ENCODE peak calls at places on chromosomes 2 and 18, in ten cellular contexts. One of them, this sample, is unnamed.

GRCh38 chr2:122261923-122262322 is 506.5 kb downstream of the TSN start:
- DNase-seq in fibroblast of mammary gland: peak
- DNase-seq in right atrium auricular region: no peak
- DNase-seq in transverse colon: no peak
- DNase-seq in heart left ventricle: no peak
- DNase-seq in thoracic aorta: no peak
- DNase-seq in stomach: no peak
- DNase-seq in lower leg skin: no peak
- DNase-seq in neuronal stem cell: no peak
- DNase-seq in left ventricle myocardium inferior: no peak
- DNase-seq in this sample: no peak

GRCh38 chr2:137644689-137645088 is 319.6 kb upstream of the HNMT start:
- DNase-seq in fibroblast of mammary gland: no peak
- DNase-seq in right atrium auricular region: no peak
- DNase-seq in transverse colon: no peak
- DNase-seq in heart left ventricle: no peak
- DNase-seq in thoracic aorta: no peak
- DNase-seq in stomach: no peak
- DNase-seq in lower leg skin: no peak
- DNase-seq in neuronal stem cell: no peak
- DNase-seq in left ventricle myocardium inferior: no peak
- DNase-seq in this sample: no peak

GRCh38 chr2:108589786-108590185 is 55.5 kb downstream of the LIMS1 start:
- DNase-seq in fibroblast of mammary gland: no peak
- DNase-seq in right atrium auricular region: no peak
- DNase-seq in transverse colon: no peak
- DNase-seq in heart left ventricle: no peak
- DNase-seq in thoracic aorta: no peak
- DNase-seq in stomach: no peak
- DNase-seq in lower leg skin: no peak
- DNase-seq in neuronal stem cell: no peak
- DNase-seq in left ventricle myocardium inferior: no peak
- DNase-seq in this sample: no peak

GRCh38 chr2:165675551-165675968 is 118.5 kb downstream of the GALNT3 start:
- DNase-seq in fibroblast of mammary gland: no peak
- DNase-seq in right atrium auricular region: no peak
- DNase-seq in transverse colon: no peak
- DNase-seq in heart left ventricle: no peak
- DNase-seq in thoracic aorta: no peak
- DNase-seq in stomach: no peak
- DNase-seq in lower leg skin: no peak
- DNase-seq in neuronal stem cell: no peak
- DNase-seq in left ventricle myocardium inferior: no peak
- DNase-seq in this sample: no peak

GRCh38 chr18:74063023-74063422 is 84.6 kb downstream of the FBXO15 start:
- DNase-seq in fibroblast of mammary gland: no peak
- DNase-seq in right atrium auricular region: no peak
- DNase-seq in transverse colon: no peak
- DNase-seq in heart left ventricle: no peak
- DNase-seq in thoracic aorta: no peak
- DNase-seq in stomach: no peak
- DNase-seq in lower leg skin: no peak
- DNase-seq in neuronal stem cell: no peak
- DNase-seq in left ventricle myocardium inferior: no peak
- DNase-seq in this sample: peak

GRCh38 chr2:233015048-233015645 is 2.1 kb upstream of the NGEF start:
- DNase-seq in fibroblast of mammary gland: no peak
- DNase-seq in right atrium auricular region: no peak
- DNase-seq in transverse colon: no peak
- DNase-seq in heart left ventricle: no peak
- DNase-seq in thoracic aorta: no peak
- DNase-seq in stomach: no peak
- DNase-seq in lower leg skin: peak
- DNase-seq in neuronal stem cell: no peak
- DNase-seq in left ventricle myocardium inferior: no peak
- DNase-seq in this sample: no peak

GRCh38 chr2:16051046-16051489 is 110.7 kb downstream of the MYCN start:
- DNase-seq in fibroblast of mammary gland: no peak
- DNase-seq in right atrium auricular region: no peak
- DNase-seq in transverse colon: no peak
- DNase-seq in heart left ventricle: no peak
- DNase-seq in thoracic aorta: no peak
- DNase-seq in stomach: no peak
- DNase-seq in lower leg skin: peak
- DNase-seq in neuronal stem cell: no peak
- DNase-seq in left ventricle myocardium inferior: no peak
- DNase-seq in this sample: no peak

GRCh38 chr2:164746713-164747112 is 94.9 kb downstream of the COBLL1 start:
- DNase-seq in fibroblast of mammary gland: no peak
- DNase-seq in right atrium auricular region: no peak
- DNase-seq in transverse colon: no peak
- DNase-seq in heart left ventricle: no peak
- DNase-seq in thoracic aorta: no peak
- DNase-seq in stomach: no peak
- DNase-seq in lower leg skin: no peak
- DNase-seq in neuronal stem cell: no peak
- DNase-seq in left ventricle myocardium inferior: no peak
- DNase-seq in this sample: no peak

GRCh38 chr18:1353025-1353424 is 448.4 kb downstream of the ADCYAP1 start:
- DNase-seq in fibroblast of mammary gland: no peak
- DNase-seq in right atrium auricular region: no peak
- DNase-seq in transverse colon: no peak
- DNase-seq in heart left ventricle: no peak
- DNase-seq in thoracic aorta: no peak
- DNase-seq in stomach: no peak
- DNase-seq in lower leg skin: no peak
- DNase-seq in neuronal stem cell: no peak
- DNase-seq in left ventricle myocardium inferior: no peak
- DNase-seq in this sample: no peak

GRCh38 chr2:120934221-120934639 is 198.6 kb downstream of the GLI2 start:
- DNase-seq in fibroblast of mammary gland: no peak
- DNase-seq in right atrium auricular region: no peak
- DNase-seq in transverse colon: no peak
- DNase-seq in heart left ventricle: no peak
- DNase-seq in thoracic aorta: no peak
- DNase-seq in stomach: no peak
- DNase-seq in lower leg skin: no peak
- DNase-seq in neuronal stem cell: no peak
- DNase-seq in left ventricle myocardium inferior: no peak
- DNase-seq in this sample: no peak

GRCh38 chr2:11254100-11254536 is 90.3 kb downstream of the ROCK2 start:
- DNase-seq in fibroblast of mammary gland: no peak
- DNase-seq in right atrium auricular region: no peak
- DNase-seq in transverse colon: no peak
- DNase-seq in heart left ventricle: no peak
- DNase-seq in thoracic aorta: no peak
- DNase-seq in stomach: no peak
- DNase-seq in lower leg skin: no peak
- DNase-seq in neuronal stem cell: no peak
- DNase-seq in left ventricle myocardium inferior: no peak
- DNase-seq in this sample: no peak

GRCh38 chr18:10417191-10417590 is 37.2 kb upstream of the APCDD1 start:
- DNase-seq in fibroblast of mammary gland: no peak
- DNase-seq in right atrium auricular region: no peak
- DNase-seq in transverse colon: no peak
- DNase-seq in heart left ventricle: no peak
- DNase-seq in thoracic aorta: no peak
- DNase-seq in stomach: no peak
- DNase-seq in lower leg skin: peak
- DNase-seq in neuronal stem cell: no peak
- DNase-seq in left ventricle myocardium inferior: no peak
- DNase-seq in this sample: no peak

GRCh38 chr2:144583741-144584453 is 64.0 kb upstream of the ZEB2 start:
- DNase-seq in fibroblast of mammary gland: peak
- DNase-seq in right atrium auricular region: no peak
- DNase-seq in transverse colon: no peak
- DNase-seq in heart left ventricle: no peak
- DNase-seq in thoracic aorta: no peak
- DNase-seq in stomach: no peak
- DNase-seq in lower leg skin: no peak
- DNase-seq in neuronal stem cell: no peak
- DNase-seq in left ventricle myocardium inferior: no peak
- DNase-seq in this sample: no peak

GRCh38 chr2:20877944-20878343 is 55.0 kb upstream of the LDAH start:
- DNase-seq in fibroblast of mammary gland: no peak
- DNase-seq in right atrium auricular region: no peak
- DNase-seq in transverse colon: no peak
- DNase-seq in heart left ventricle: no peak
- DNase-seq in thoracic aorta: no peak
- DNase-seq in stomach: no peak
- DNase-seq in lower leg skin: no peak
- DNase-seq in neuronal stem cell: no peak
- DNase-seq in left ventricle myocardium inferior: no peak
- DNase-seq in this sample: no peak

GRCh38 chr18:48345596-48345995 is 63.6 kb downstream of the ZBTB7C start:
- DNase-seq in fibroblast of mammary gland: peak
- DNase-seq in right atrium auricular region: no peak
- DNase-seq in transverse colon: peak
- DNase-seq in heart left ventricle: no peak
- DNase-seq in thoracic aorta: no peak
- DNase-seq in stomach: peak
- DNase-seq in lower leg skin: peak
- DNase-seq in neuronal stem cell: no peak
- DNase-seq in left ventricle myocardium inferior: no peak
- DNase-seq in this sample: no peak

GRCh38 chr2:241296767-241297166 is 18.7 kb downstream of the HDLBP start:
- DNase-seq in fibroblast of mammary gland: no peak
- DNase-seq in right atrium auricular region: no peak
- DNase-seq in transverse colon: no peak
- DNase-seq in heart left ventricle: no peak
- DNase-seq in thoracic aorta: no peak
- DNase-seq in stomach: no peak
- DNase-seq in lower leg skin: peak
- DNase-seq in neuronal stem cell: no peak
- DNase-seq in left ventricle myocardium inferior: no peak
- DNase-seq in this sample: no peak

GRCh38 chr2:241302083-241302482 is 13.4 kb downstream of the HDLBP start:
- DNase-seq in fibroblast of mammary gland: no peak
- DNase-seq in right atrium auricular region: no peak
- DNase-seq in transverse colon: no peak
- DNase-seq in heart left ventricle: no peak
- DNase-seq in thoracic aorta: no peak
- DNase-seq in stomach: no peak
- DNase-seq in lower leg skin: no peak
- DNase-seq in neuronal stem cell: no peak
- DNase-seq in left ventricle myocardium inferior: no peak
- DNase-seq in this sample: no peak

GRCh38 chr2:241300000-241300399 is 15.5 kb downstream of the HDLBP start:
- DNase-seq in fibroblast of mammary gland: no peak
- DNase-seq in right atrium auricular region: no peak
- DNase-seq in transverse colon: no peak
- DNase-seq in heart left ventricle: no peak
- DNase-seq in thoracic aorta: no peak
- DNase-seq in stomach: no peak
- DNase-seq in lower leg skin: peak
- DNase-seq in neuronal stem cell: no peak
- DNase-seq in left ventricle myocardium inferior: no peak
- DNase-seq in this sample: no peak

GRCh38 chr2:241295326-241296095 is 20.0 kb downstream of the HDLBP start:
- DNase-seq in fibroblast of mammary gland: peak
- DNase-seq in right atrium auricular region: no peak
- DNase-seq in transverse colon: no peak
- DNase-seq in heart left ventricle: no peak
- DNase-seq in thoracic aorta: no peak
- DNase-seq in stomach: no peak
- DNase-seq in lower leg skin: peak
- DNase-seq in neuronal stem cell: no peak
- DNase-seq in left ventricle myocardium inferior: no peak
- DNase-seq in this sample: no peak

GRCh38 chr2:241298554-241299165 is 16.8 kb downstream of the HDLBP start:
- DNase-seq in fibroblast of mammary gland: no peak
- DNase-seq in right atrium auricular region: no peak
- DNase-seq in transverse colon: no peak
- DNase-seq in heart left ventricle: no peak
- DNase-seq in thoracic aorta: no peak
- DNase-seq in stomach: no peak
- DNase-seq in lower leg skin: no peak
- DNase-seq in neuronal stem cell: no peak
- DNase-seq in left ventricle myocardium inferior: no peak
- DNase-seq in this sample: no peak
- H3K4me3 ChIP-seq in fibroblast of mammary gland: no peak
- H3K4me3 ChIP-seq in right atrium auricular region: no peak
- H3K4me3 ChIP-seq in transverse colon: no peak
- H3K4me3 ChIP-seq in heart left ventricle: no peak
- H3K4me3 ChIP-seq in thoracic aorta: no peak
- H3K4me3 ChIP-seq in stomach: no peak
- H3K4me3 ChIP-seq in lower leg skin: no peak
- H3K4me3 ChIP-seq in neuronal stem cell: no peak
- H3K4me3 ChIP-seq in left ventricle myocardium inferior: no peak
- H3K4me3 ChIP-seq in this sample: no peak

GRCh38 chr2:106885981-106886915 is at the start of gene ST6GAL2:
- DNase-seq in fibroblast of mammary gland: no peak
- DNase-seq in right atrium auricular region: no peak
- DNase-seq in transverse colon: no peak
- DNase-seq in heart left ventricle: no peak
- DNase-seq in thoracic aorta: no peak
- DNase-seq in stomach: no peak
- DNase-seq in lower leg skin: no peak
- DNase-seq in neuronal stem cell: peak
- DNase-seq in left ventricle myocardium inferior: no peak
- DNase-seq in this sample: no peak
- H3K4me3 ChIP-seq in fibroblast of mammary gland: peak
- H3K4me3 ChIP-seq in right atrium auricular region: peak
- H3K4me3 ChIP-seq in transverse colon: peak
- H3K4me3 ChIP-seq in heart left ventricle: peak
- H3K4me3 ChIP-seq in thoracic aorta: peak
- H3K4me3 ChIP-seq in stomach: peak
- H3K4me3 ChIP-seq in lower leg skin: peak
- H3K4me3 ChIP-seq in neuronal stem cell: peak
- H3K4me3 ChIP-seq in left ventricle myocardium inferior: peak
- H3K4me3 ChIP-seq in this sample: no peak

DNA sequence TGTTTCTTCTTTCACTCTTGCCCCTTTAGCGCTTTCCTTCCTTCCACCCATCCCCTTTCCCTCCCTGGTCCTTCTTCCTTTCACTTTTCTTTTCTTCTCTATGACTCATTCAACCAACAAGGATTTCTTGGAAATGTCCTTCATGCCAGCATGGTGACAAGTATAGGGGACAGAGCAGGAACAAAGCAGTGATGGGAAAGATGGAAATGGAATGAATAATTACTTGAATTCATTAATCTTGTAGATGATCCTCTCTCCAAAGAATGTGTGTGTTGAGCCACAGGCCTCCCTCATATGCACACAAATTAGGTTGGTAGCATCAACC is 1.5 kb downstream of the VAMP5 start:
- DNase-seq in fibroblast of mammary gland: peak
- DNase-seq in right atrium auricular region: no peak
- DNase-seq in transverse colon: no peak
- DNase-seq in heart left ventricle: no peak
- DNase-seq in thoracic aorta: no peak
- DNase-seq in stomach: no peak
- DNase-seq in lower leg skin: no peak
- DNase-seq in neuronal stem cell: no peak
- DNase-seq in left ventricle myocardium inferior: no peak
- DNase-seq in this sample: no peak
- H3K4me3 ChIP-seq in fibroblast of mammary gland: no peak
- H3K4me3 ChIP-seq in right atrium auricular region: no peak
- H3K4me3 ChIP-seq in transverse colon: no peak
- H3K4me3 ChIP-seq in heart left ventricle: peak
- H3K4me3 ChIP-seq in thoracic aorta: peak
- H3K4me3 ChIP-seq in stomach: no peak
- H3K4me3 ChIP-seq in lower leg skin: no peak
- H3K4me3 ChIP-seq in neuronal stem cell: no peak
- H3K4me3 ChIP-seq in left ventricle myocardium inferior: peak
- H3K4me3 ChIP-seq in this sample: peak

GRCh38 chr18:61832858-61833257 is 59.9 kb downstream of the RNF152 start:
- DNase-seq in fibroblast of mammary gland: no peak
- DNase-seq in right atrium auricular region: no peak
- DNase-seq in transverse colon: no peak
- DNase-seq in heart left ventricle: no peak
- DNase-seq in thoracic aorta: no peak
- DNase-seq in stomach: no peak
- DNase-seq in lower leg skin: no peak
- DNase-seq in neuronal stem cell: no peak
- DNase-seq in left ventricle myocardium inferior: no peak
- DNase-seq in this sample: no peak
- H3K4me3 ChIP-seq in fibroblast of mammary gland: no peak
- H3K4me3 ChIP-seq in right atrium auricular region: no peak
- H3K4me3 ChIP-seq in transverse colon: no peak
- H3K4me3 ChIP-seq in heart left ventricle: peak
- H3K4me3 ChIP-seq in thoracic aorta: no peak
- H3K4me3 ChIP-seq in stomach: no peak
- H3K4me3 ChIP-seq in lower leg skin: no peak
- H3K4me3 ChIP-seq in neuronal stem cell: no peak
- H3K4me3 ChIP-seq in left ventricle myocardium inferior: no peak
- H3K4me3 ChIP-seq in this sample: no peak